ENCODE peak calls at places on chromosomes 6 and 20, in nine cellular contexts. One of them, this sample, is unnamed.

GRCh38 chr6:28693033-28693750 is 167.5 kb downstream of the GPX5 start:
- DNase-seq in A549: peak; percentile 12
- DNase-seq in IMR-90: peak; percentile 4
- DNase-seq in HL-60: no peak
- DNase-seq in ovary: no peak
- DNase-seq in CD8-positive, alpha-beta T cell: no peak
- DNase-seq in H9: no peak
- DNase-seq in RWPE1: no peak
- DNase-seq in breast epithelium: no peak
- DNase-seq in this sample: peak; percentile 10

GRCh38 chr6:79605061-79605460 is 26.1 kb upstream of the SH3BGRL2 start:
- DNase-seq in HL-60: no peak
- DNase-seq in ovary: no peak
- DNase-seq in H9: no peak
- DNase-seq in RWPE1: no peak
- DNase-seq in CD8-positive, alpha-beta T cell: no peak
- DNase-seq in A549: no peak
- DNase-seq in IMR-90: peak; percentile 43
- DNase-seq in breast epithelium: no peak
- DNase-seq in this sample: no peak

GRCh38 chr20:53631909-53632662 is 38.4 kb upstream of the ZNF217 start:
- DNase-seq in H9: no peak
- DNase-seq in A549: no peak
- DNase-seq in HL-60: no peak
- DNase-seq in ovary: no peak
- DNase-seq in IMR-90: no peak
- DNase-seq in RWPE1: no peak
- DNase-seq in breast epithelium: no peak
- DNase-seq in CD8-positive, alpha-beta T cell: no peak
- DNase-seq in this sample: no peak

GRCh38 chr20:43459022-43459942 is 1.6 kb downstream of the SRSF6 start:
- DNase-seq in A549: peak; percentile 45
- DNase-seq in HL-60: no peak
- DNase-seq in H9: no peak
- DNase-seq in RWPE1: no peak
- DNase-seq in IMR-90: peak; percentile 20
- DNase-seq in ovary: no peak
- DNase-seq in breast epithelium: no peak
- DNase-seq in CD8-positive, alpha-beta T cell: no peak
- DNase-seq in this sample: no peak

GRCh38 chr6:31114540-31114876 is at the start of gene PSORS1C1:
- DNase-seq in IMR-90: peak; percentile 95
- DNase-seq in HL-60: no peak
- DNase-seq in CD8-positive, alpha-beta T cell: no peak
- DNase-seq in H9: peak; percentile 61
- DNase-seq in A549: peak; percentile 81
- DNase-seq in breast epithelium: peak; percentile 81
- DNase-seq in ovary: peak; percentile 87
- DNase-seq in RWPE1: peak; percentile 97
- DNase-seq in this sample: peak; percentile 94

GRCh38 chr20:19850190-19850533 is 92.1 kb downstream of the RIN2 start:
- DNase-seq in RWPE1: no peak
- DNase-seq in H9: no peak
- DNase-seq in CD8-positive, alpha-beta T cell: no peak
- DNase-seq in breast epithelium: no peak
- DNase-seq in HL-60: no peak
- DNase-seq in A549: no peak
- DNase-seq in IMR-90: no peak
- DNase-seq in ovary: peak; percentile 26
- DNase-seq in this sample: peak; percentile 41

GRCh38 chr6:142871910-142872331 is 73.1 kb downstream of the HIVEP2 start:
- DNase-seq in breast epithelium: no peak
- DNase-seq in IMR-90: peak; percentile 96
- DNase-seq in ovary: no peak
- DNase-seq in HL-60: no peak
- DNase-seq in CD8-positive, alpha-beta T cell: peak; percentile 41
- DNase-seq in RWPE1: peak; percentile 31
- DNase-seq in A549: no peak
- DNase-seq in H9: no peak
- DNase-seq in this sample: peak; percentile 93

GRCh38 chr6:89080281-89081128 is at the start of gene PNRC1:
- DNase-seq in breast epithelium: peak; percentile 100
- DNase-seq in ovary: peak; percentile 100
- DNase-seq in HL-60: peak; percentile 95
- DNase-seq in IMR-90: peak; percentile 98
- DNase-seq in H9: peak; percentile 100
- DNase-seq in A549: peak; percentile 98
- DNase-seq in RWPE1: peak; percentile 97
- DNase-seq in CD8-positive, alpha-beta T cell: peak; percentile 100
- DNase-seq in this sample: peak; percentile 100

GRCh38 chr6:140320081-140320798 is 945.8 kb upstream of the CITED2 start:
- DNase-seq in RWPE1: no peak
- DNase-seq in breast epithelium: no peak
- DNase-seq in A549: no peak
- DNase-seq in H9: no peak
- DNase-seq in ovary: no peak
- DNase-seq in CD8-positive, alpha-beta T cell: no peak
- DNase-seq in HL-60: no peak
- DNase-seq in IMR-90: peak; percentile 8
- DNase-seq in this sample: no peak

GRCh38 chr6:87183687-87184086 is 28.3 kb downstream of the ZNF292 start:
- DNase-seq in breast epithelium: no peak
- DNase-seq in CD8-positive, alpha-beta T cell: no peak
- DNase-seq in RWPE1: no peak
- DNase-seq in A549: no peak
- DNase-seq in H9: no peak
- DNase-seq in HL-60: no peak
- DNase-seq in ovary: no peak
- DNase-seq in IMR-90: peak; percentile 77
- DNase-seq in this sample: peak; percentile 48

GRCh38 chr20:48694466-48694865 is 133.3 kb downstream of the PREX1 start:
- DNase-seq in CD8-positive, alpha-beta T cell: no peak
- DNase-seq in IMR-90: no peak
- DNase-seq in ovary: no peak
- DNase-seq in RWPE1: no peak
- DNase-seq in HL-60: no peak
- DNase-seq in A549: no peak
- DNase-seq in breast epithelium: no peak
- DNase-seq in H9: no peak
- DNase-seq in this sample: no peak

GRCh38 chr20:53152228-53152627 is 180.1 kb downstream of the TSHZ2 start:
- DNase-seq in breast epithelium: no peak
- DNase-seq in ovary: no peak
- DNase-seq in H9: no peak
- DNase-seq in HL-60: no peak
- DNase-seq in RWPE1: no peak
- DNase-seq in IMR-90: no peak
- DNase-seq in CD8-positive, alpha-beta T cell: no peak
- DNase-seq in A549: no peak
- DNase-seq in this sample: no peak

GRCh38 chr6:46419576-46420002 is 71.7 kb downstream of the RCAN2 start:
- DNase-seq in A549: peak; percentile 49
- DNase-seq in ovary: peak; percentile 50
- DNase-seq in CD8-positive, alpha-beta T cell: no peak
- DNase-seq in IMR-90: peak; percentile 67
- DNase-seq in H9: peak; percentile 31
- DNase-seq in HL-60: no peak
- DNase-seq in RWPE1: peak; percentile 55
- DNase-seq in breast epithelium: no peak
- DNase-seq in this sample: peak; percentile 80

DNA sequence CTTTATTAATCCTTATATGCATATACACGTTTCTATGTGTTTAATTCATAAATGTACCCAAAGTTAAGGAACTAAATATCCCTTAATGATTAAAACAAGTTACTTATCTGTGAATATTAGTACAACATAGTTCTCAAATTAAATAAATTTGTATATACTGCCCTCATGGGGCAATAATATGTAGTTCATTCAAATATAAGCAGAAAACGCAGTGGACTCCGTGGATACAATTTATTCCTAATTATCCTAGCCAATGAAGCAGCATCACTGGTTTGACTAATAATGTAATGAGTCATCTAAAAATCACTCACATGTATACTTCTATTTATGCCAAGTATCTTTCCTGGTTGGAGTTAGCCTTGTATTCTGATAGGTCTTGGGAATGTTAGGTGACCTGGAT is 111.6 kb downstream of the TBC1D32 start:
- DNase-seq in H9: no peak
- DNase-seq in HL-60: no peak
- DNase-seq in RWPE1: peak; percentile 45
- DNase-seq in IMR-90: peak; percentile 79
- DNase-seq in ovary: no peak
- DNase-seq in A549: peak; percentile 7
- DNase-seq in breast epithelium: no peak
- DNase-seq in CD8-positive, alpha-beta T cell: no peak
- DNase-seq in this sample: no peak
- TF ChIP-seq CTCF in H9: peak; percentile 54
- TF ChIP-seq CTCF in HL-60: no peak
- TF ChIP-seq CTCF in RWPE1: peak; percentile 28
- TF ChIP-seq CTCF in IMR-90: peak; percentile 50
- TF ChIP-seq CTCF in ovary: no peak
- TF ChIP-seq CTCF in A549: peak; percentile 26
- TF ChIP-seq CTCF in breast epithelium: no peak
- TF ChIP-seq CTCF in CD8-positive, alpha-beta T cell: no peak
- TF ChIP-seq CTCF in this sample: peak; percentile 19

GRCh38 chr20:51526754-51527153 is 15.8 kb downstream of the NFATC2 start:
- DNase-seq in ovary: no peak
- DNase-seq in breast epithelium: no peak
- DNase-seq in HL-60: no peak
- DNase-seq in CD8-positive, alpha-beta T cell: no peak
- DNase-seq in A549: no peak
- DNase-seq in RWPE1: no peak
- DNase-seq in IMR-90: no peak
- DNase-seq in H9: no peak
- DNase-seq in this sample: no peak
- H3K27ac ChIP-seq in ovary: no peak overlapping the region
- H3K27ac ChIP-seq in breast epithelium: no peak overlapping the region
- H3K27ac ChIP-seq in HL-60: peak overlapping the region; percentile 69
- H3K27ac ChIP-seq in CD8-positive, alpha-beta T cell: no peak overlapping the region
- H3K27ac ChIP-seq in A549: no peak overlapping the region
- H3K27ac ChIP-seq in RWPE1: no peak overlapping the region
- H3K27ac ChIP-seq in IMR-90: no peak overlapping the region
- H3K27ac ChIP-seq in H9: no peak overlapping the region
- H3K27ac ChIP-seq in this sample: peak overlapping the region; percentile 62

GRCh38 chr20:38186788-38187221 is 21.7 kb upstream of the TGM2 start:
- DNase-seq in IMR-90: peak; percentile 38
- DNase-seq in ovary: no peak
- DNase-seq in HL-60: no peak
- DNase-seq in breast epithelium: no peak
- DNase-seq in A549: peak; percentile 72
- DNase-seq in H9: no peak
- DNase-seq in RWPE1: peak; percentile 92
- DNase-seq in CD8-positive, alpha-beta T cell: no peak
- DNase-seq in this sample: no peak

GRCh38 chr20:38190166-38190565 is 25.1 kb upstream of the TGM2 start:
- DNase-seq in CD8-positive, alpha-beta T cell: no peak
- DNase-seq in H9: no peak
- DNase-seq in breast epithelium: no peak
- DNase-seq in RWPE1: no peak
- DNase-seq in A549: no peak
- DNase-seq in IMR-90: no peak
- DNase-seq in ovary: no peak
- DNase-seq in HL-60: no peak
- DNase-seq in this sample: no peak

GRCh38 chr20:38184098-38184497 is 19.0 kb upstream of the TGM2 start:
- DNase-seq in RWPE1: peak; percentile 96
- DNase-seq in ovary: no peak
- DNase-seq in IMR-90: no peak
- DNase-seq in H9: no peak
- DNase-seq in CD8-positive, alpha-beta T cell: no peak
- DNase-seq in A549: peak; percentile 66
- DNase-seq in breast epithelium: no peak
- DNase-seq in HL-60: no peak
- DNase-seq in this sample: no peak

GRCh38 chr20:38190936-38191371 is 25.9 kb upstream of the TGM2 start:
- DNase-seq in ovary: no peak
- DNase-seq in A549: no peak
- DNase-seq in breast epithelium: no peak
- DNase-seq in IMR-90: no peak
- DNase-seq in HL-60: no peak
- DNase-seq in H9: no peak
- DNase-seq in RWPE1: no peak
- DNase-seq in CD8-positive, alpha-beta T cell: no peak
- DNase-seq in this sample: no peak

DNA sequence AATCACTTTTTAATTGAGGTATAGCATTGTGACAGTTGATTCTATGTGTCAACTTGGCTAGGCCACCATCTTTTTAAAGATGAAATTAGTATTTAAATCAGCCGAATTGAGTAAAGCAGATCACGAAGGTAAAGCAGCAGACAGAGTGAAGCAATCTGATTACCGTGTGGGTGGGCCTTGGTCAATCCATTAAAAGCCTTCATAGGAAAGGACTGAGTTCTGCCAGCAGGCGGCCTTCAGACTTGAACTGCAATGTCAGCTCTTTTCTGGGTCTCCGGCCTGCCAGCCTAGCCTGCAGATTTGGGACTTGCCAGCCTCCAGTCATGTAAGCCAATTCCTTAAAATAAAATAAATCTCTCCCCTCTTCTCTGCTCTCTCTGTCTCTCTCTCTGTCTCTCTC is 22.4 kb upstream of the TGM2 start:
- DNase-seq in IMR-90: peak; percentile 43
- DNase-seq in HL-60: no peak
- DNase-seq in RWPE1: no peak
- DNase-seq in A549: no peak
- DNase-seq in ovary: no peak
- DNase-seq in H9: peak; percentile 60
- DNase-seq in breast epithelium: no peak
- DNase-seq in CD8-positive, alpha-beta T cell: no peak
- DNase-seq in this sample: no peak
- TF ChIP-seq CTCF in IMR-90: peak; percentile 14
- TF ChIP-seq CTCF in HL-60: no peak
- TF ChIP-seq CTCF in RWPE1: no peak
- TF ChIP-seq CTCF in A549: no peak
- TF ChIP-seq CTCF in ovary: no peak
- TF ChIP-seq CTCF in H9: peak; percentile 56
- TF ChIP-seq CTCF in breast epithelium: no peak
- TF ChIP-seq CTCF in CD8-positive, alpha-beta T cell: no peak
- TF ChIP-seq CTCF in this sample: peak; percentile 16

DNA sequence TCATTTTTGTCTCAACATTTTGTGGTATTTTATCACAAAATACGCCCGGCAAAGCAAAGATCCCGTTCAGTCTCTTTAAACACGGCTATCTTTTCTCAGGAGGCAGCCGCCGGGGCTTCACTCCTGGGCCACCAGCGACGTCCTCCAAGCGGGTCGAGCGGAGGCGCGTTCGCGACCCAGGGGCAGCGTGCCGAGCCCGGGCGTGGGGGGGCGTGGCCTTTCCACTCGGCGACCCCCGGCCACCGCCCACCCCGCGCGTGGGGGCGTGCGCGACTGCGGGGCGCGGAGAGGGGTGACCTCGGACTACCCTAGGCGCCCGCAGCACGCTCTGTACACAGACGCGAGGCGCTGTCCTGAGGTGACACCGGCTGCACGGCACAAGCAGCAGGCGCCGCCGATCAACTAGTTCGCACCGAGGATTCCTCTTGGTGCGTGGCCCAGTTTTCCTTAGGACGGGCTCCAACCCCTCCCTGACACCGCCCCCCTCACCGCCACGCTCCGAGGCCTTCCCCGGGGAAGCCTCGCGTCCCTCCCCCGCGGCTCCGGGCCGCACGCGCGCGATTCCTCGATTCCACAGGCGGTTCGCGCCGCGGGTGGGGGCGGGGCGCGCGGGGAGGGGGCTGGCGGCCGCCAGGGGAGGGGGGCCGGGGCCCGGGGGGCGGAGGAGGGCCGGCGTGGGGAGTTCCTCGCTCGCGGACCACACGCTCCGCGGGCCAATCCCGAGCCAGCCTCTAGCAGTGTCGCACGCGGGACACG is 1.1 kb upstream of the JARID2 start:
- DNase-seq in IMR-90: peak; percentile 70
- DNase-seq in breast epithelium: peak; percentile 74
- DNase-seq in H9: peak; percentile 74
- DNase-seq in ovary: peak; percentile 84
- DNase-seq in HL-60: no peak
- DNase-seq in RWPE1: peak; percentile 45
- DNase-seq in CD8-positive, alpha-beta T cell: no peak
- DNase-seq in A549: peak; percentile 71
- DNase-seq in this sample: peak; percentile 86
- H3K27ac ChIP-seq in IMR-90: peak overlapping the region; percentile 85
- H3K27ac ChIP-seq in breast epithelium: peak overlapping the region; percentile 98
- H3K27ac ChIP-seq in H9: peak overlapping the region; percentile 83
- H3K27ac ChIP-seq in ovary: peak overlapping the region; percentile 92
- H3K27ac ChIP-seq in HL-60: peak overlapping the region; percentile 97
- H3K27ac ChIP-seq in RWPE1: peak overlapping the region; percentile 97
- H3K27ac ChIP-seq in CD8-positive, alpha-beta T cell: peak overlapping the region; percentile 83
- H3K27ac ChIP-seq in A549: peak overlapping the region; percentile 99
- H3K27ac ChIP-seq in this sample: peak overlapping the region; percentile 95

This sample was measured in cardiac muscle cell.